ENCODE peak calls at places on chromosomes 4 and X, in eight cellular contexts. B is fibroblast of the conjunctiva; H is GM23338; K is foreskin fibroblast; P is CD8-positive, alpha-beta T cell; E is iris pigment epithelial cell; A is CD4-positive, alpha-beta memory T cell; Q is ACHN. T is an unnamed sample.

GRCh38 chr4:879730-880079 is 52.4 kb downstream of the GAK start:
- DNase-seq in B (no peak), H (no peak), K (no peak), P (peak), E (peak), A (peak), Q (peak), T (no peak)

GRCh38 chr4:183757105-183757504 is 98.0 kb downstream of the TRAPPC11 start:
- DNase-seq in B (no peak), H (no peak), K (no peak), P (no peak), E (no peak), A (no peak), Q (no peak), T (peak)

GRCh38 chr4:121706595-121707021 is 9.8 kb upstream of the ANXA5 start:
- DNase-seq in B (no peak), H (no peak), K (peak), P (peak), E (peak), A (no peak), Q (peak), T (peak)

GRCh38 chr4:84966382-84967291 is at the start of gene WDFY3:
- DNase-seq in B (peak), H (peak), K (peak), P (no peak), E (peak), A (no peak), Q (peak), T (peak)

GRCh38 chrX:13808865-13809264 is 8.0 kb downstream of the GPM6B start:
- DNase-seq in B (no peak), H (no peak), K (no peak), P (no peak), E (peak), A (no peak), Q (no peak), T (peak)

GRCh38 chrX:144219035-144219434 is 335.2 kb downstream of the UBE2NL start:
- DNase-seq in B (no peak), H (no peak), K (no peak), P (no peak), E (no peak), A (no peak), Q (peak), T (no peak)

GRCh38 chr4:25805255-25805860 is 57.4 kb downstream of the SEL1L3 start:
- DNase-seq in B (no peak), H (no peak), K (no peak), P (no peak), E (no peak), A (no peak), Q (no peak), T (no peak)

GRCh38 chrX:12401252-12401651 is 263.0 kb downstream of the FRMPD4 start:
- DNase-seq in B (no peak), H (no peak), K (no peak), P (no peak), E (no peak), A (no peak), Q (no peak), T (no peak)

GRCh38 chr4:147498031-147498700 is 17.3 kb downstream of the EDNRA start:
- DNase-seq in B (no peak), H (no peak), K (peak), P (no peak), E (peak), A (no peak), Q (no peak), T (peak)

GRCh38 chr4:70651864-70652506 is 14.3 kb downstream of the JCHAIN start:
- DNase-seq in B (no peak), H (peak), K (no peak), P (no peak), E (peak), A (peak), Q (peak), T (peak)

GRCh38 chr4:64781737-64782326 is 372.6 kb upstream of the TECRL start:
- DNase-seq in B (peak), H (peak), K (no peak), P (no peak), E (peak), A (no peak), Q (peak), T (no peak)